ENCODE peak calls at places on chromosomes 5 and 9, in five cellular contexts. E is cardiac muscle cell, P is SJCRH30, K is mesenchymal stem cell, L is kidney. F is an unnamed sample.

GRCh38 chr9:105742088-105742487 is 47.7 kb downstream of the TMEM38B start:
- DNase-seq in E (no peak), P (no peak), K (no peak), L (no peak), F (no peak)

GRCh38 chr5:113721171-113721570 is 207.7 kb downstream of the YTHDC2 start:
- DNase-seq in E (no peak), P (no peak), K (no peak), L (no peak), F (no peak)

GRCh38 chr9:109974143-109974917 is 194.3 kb downstream of the PALM2AKAP2 start:
- DNase-seq in E (no peak), P (no peak), K (no peak), L (no peak), F (no peak)

GRCh38 chr5:134577796-134578577 is 52.5 kb downstream of the JADE2 start:
- DNase-seq in E (peak), P (peak), K (peak), L (peak), F (peak)

GRCh38 chr5:172089298-172090117 is 83.1 kb upstream of the FBXW11 start:
- DNase-seq in E (no peak), P (no peak), K (no peak), L (no peak), F (no peak)

GRCh38 chr9:26656003-26656940 is 236.3 kb downstream of the CAAP1 start:
- DNase-seq in E (peak), P (peak), K (peak), L (no peak), F (no peak)

GRCh38 chr5:10485142-10485795 is 43.6 kb downstream of the ROPN1L start:
- DNase-seq in E (no peak), P (peak), K (peak), L (no peak), F (peak)

GRCh38 chr5:61298066-61298465 is 34.0 kb upstream of the ZSWIM6 start:
- DNase-seq in E (no peak), P (no peak), K (no peak), L (no peak), F (no peak)

GRCh38 chr5:122755740-122756139 is 19.1 kb upstream of the SNX2 start:
- DNase-seq in E (no peak), P (no peak), K (no peak), L (no peak), F (no peak)

GRCh38 chr5:3058930-3059329 is 307.5 kb upstream of the IRX2 start:
- DNase-seq in E (no peak), P (no peak), K (no peak), L (no peak), F (no peak)

GRCh38 chr5:1172670-1173404 is 28.6 kb upstream of the SLC6A19 start:
- DNase-seq in E (no peak), P (no peak), K (no peak), L (no peak), F (peak)

GRCh38 chr5:171592741-171593140 is 173.3 kb downstream of the FGF18 start:
- DNase-seq in E (no peak), P (no peak), K (no peak), L (no peak), F (no peak)

GRCh38 chr9:82088591-82088990 is 100.0 kb downstream of the SPATA31D1 start:
- DNase-seq in E (no peak), P (no peak), K (no peak), L (no peak), F (no peak)

GRCh38 chr9:82091100-82091499 is 102.5 kb downstream of the SPATA31D1 start:
- DNase-seq in E (no peak), P (no peak), K (no peak), L (no peak), F (no peak)

GRCh38 chr9:82091610-82092009 is 103.0 kb downstream of the SPATA31D1 start:
- DNase-seq in E (no peak), P (no peak), K (no peak), L (no peak), F (no peak)

GRCh38 chr9:82090041-82090440 is 101.5 kb downstream of the SPATA31D1 start:
- DNase-seq in E (no peak), P (no peak), K (no peak), L (no peak), F (no peak)
- H3K27ac ChIP-seq in E (no peak), P (no peak), K (no peak), L (no peak), F (no peak)

DNA sequence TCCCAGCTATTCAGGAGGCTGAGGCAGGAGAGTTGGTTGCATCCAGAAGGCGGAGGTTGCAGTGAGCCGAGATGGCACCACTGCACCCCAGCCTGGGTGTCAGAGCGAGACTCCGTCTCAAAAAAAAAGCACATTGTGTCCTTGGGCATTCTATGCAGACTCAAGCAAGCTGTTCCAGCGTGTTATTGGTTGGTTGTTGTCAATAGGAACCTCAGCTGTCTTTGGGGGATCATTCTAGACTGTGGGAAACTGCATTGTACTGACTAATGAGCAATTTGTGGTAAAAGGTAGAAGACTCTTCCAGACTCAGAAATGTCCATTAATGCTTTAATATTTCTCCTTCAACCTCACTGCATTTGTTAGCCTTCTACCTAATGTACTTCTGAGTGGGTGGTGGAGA is 379.5 kb upstream of the GRAMD2B start:
- DNase-seq in E (no peak), P (peak), K (peak), L (no peak), F (no peak)
- H3K4me3 ChIP-seq in E (no peak), P (peak), K (no peak), L (no peak), F (no peak)

GRCh38 chr5:69415584-69415958 is 655 bp downstream of the MARVELD2 start:
- DNase-seq in E (peak), P (no peak), K (no peak), L (no peak), F (no peak)

GRCh38 chr5:69416699-69417098 is 1.8 kb downstream of the MARVELD2 start:
- DNase-seq in E (no peak), P (no peak), K (no peak), L (no peak), F (no peak)

GRCh38 chr5:69418559-69418958 is 3.6 kb downstream of the MARVELD2 start:
- DNase-seq in E (no peak), P (no peak), K (no peak), L (no peak), F (no peak)

GRCh38 chr5:69414885-69415583 is at the start of gene MARVELD2:
- DNase-seq in E (peak), P (no peak), K (peak), L (peak), F (peak)

GRCh38 chr5:69416180-69416579 is 1.3 kb downstream of the MARVELD2 start:
- DNase-seq in E (no peak), P (no peak), K (no peak), L (no peak), F (no peak)
- H3K27ac ChIP-seq in E (no peak), P (no peak), K (no peak), L (peak), F (no peak)

GRCh38 chr9:18463991-18464390 is 10.0 kb upstream of the ADAMTSL1 start:
- DNase-seq in E (no peak), P (no peak), K (no peak), L (no peak), F (no peak)

GRCh38 chr9:18461496-18461895 is 12.5 kb upstream of the ADAMTSL1 start:
- DNase-seq in E (no peak), P (no peak), K (no peak), L (no peak), F (no peak)

GRCh38 chr9:18457498-18457897 is 16.5 kb upstream of the ADAMTSL1 start:
- DNase-seq in E (no peak), P (no peak), K (no peak), L (no peak), F (no peak)

GRCh38 chr9:18456624-18457237 is 17.2 kb upstream of the ADAMTSL1 start:
- DNase-seq in E (no peak), P (no peak), K (no peak), L (no peak), F (no peak)

GRCh38 chr9:18459958-18460584 is 13.9 kb upstream of the ADAMTSL1 start:
- DNase-seq in E (no peak), P (no peak), K (peak), L (no peak), F (no peak)
- H3K4me3 ChIP-seq in E (no peak), P (no peak), K (no peak), L (no peak), F (no peak)

DNA sequence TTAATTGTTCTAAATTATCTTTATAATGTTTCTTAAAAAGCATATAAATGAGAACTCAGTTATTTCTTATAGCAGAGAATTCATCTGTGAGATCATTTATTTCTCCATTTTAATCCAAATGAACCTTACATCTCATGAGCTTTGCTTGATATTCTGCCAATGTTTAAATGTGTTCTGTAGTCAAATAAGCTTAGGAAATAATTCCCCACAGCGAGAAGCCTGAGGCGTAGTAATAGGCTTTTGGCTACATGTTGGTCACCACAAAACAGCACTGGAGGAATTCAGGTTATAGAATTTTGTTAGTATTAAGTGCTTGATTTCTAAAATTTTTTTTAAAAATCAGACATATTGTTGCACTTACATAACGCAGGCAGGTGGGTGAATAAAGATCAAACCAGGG is 585.3 kb upstream of the RORB start:
- DNase-seq in E (no peak), P (no peak), K (no peak), L (no peak), F (no peak)
- H3K27ac ChIP-seq in E (no peak), P (no peak), K (no peak), L (no peak), F (no peak)

F was measured in right cardiac atrium.